ENCODE peak calls at places on chromosomes 7 and 10, in eight cellular contexts. One of them, this sample, is unnamed.

GRCh38 chr7:99693427-99694200 is 13.8 kb upstream of the CYP3A5 start:
- DNase-seq in CD14-positive monocyte: no peak
- DNase-seq in posterior cingulate gyrus: no peak
- DNase-seq in NCI-H2081: no peak
- DNase-seq in activated CD4-positive, alpha-beta T cell treated with anti-CD3 and anti-CD28 coated beads for 48 hours: peak
- DNase-seq in DMS153: peak
- DNase-seq in HuH-7: no peak
- DNase-seq in mucosa of gallbladder: peak
- DNase-seq in this sample: no peak

GRCh38 chr7:138886501-138886917 is 88.5 kb upstream of the ATP6V0A4 start:
- DNase-seq in CD14-positive monocyte: no peak
- DNase-seq in posterior cingulate gyrus: no peak
- DNase-seq in NCI-H2081: peak
- DNase-seq in activated CD4-positive, alpha-beta T cell treated with anti-CD3 and anti-CD28 coated beads for 48 hours: peak
- DNase-seq in DMS153: peak
- DNase-seq in HuH-7: peak
- DNase-seq in mucosa of gallbladder: peak
- DNase-seq in this sample: no peak

GRCh38 chr10:5445006-5445405 is 32.6 kb downstream of the NET1 start:
- DNase-seq in CD14-positive monocyte: no peak
- DNase-seq in posterior cingulate gyrus: no peak
- DNase-seq in NCI-H2081: no peak
- DNase-seq in activated CD4-positive, alpha-beta T cell treated with anti-CD3 and anti-CD28 coated beads for 48 hours: no peak
- DNase-seq in DMS153: no peak
- DNase-seq in HuH-7: no peak
- DNase-seq in mucosa of gallbladder: no peak
- DNase-seq in this sample: no peak

GRCh38 chr10:33612551-33612950 is 278.1 kb upstream of the NRP1 start:
- DNase-seq in CD14-positive monocyte: no peak
- DNase-seq in posterior cingulate gyrus: no peak
- DNase-seq in NCI-H2081: no peak
- DNase-seq in activated CD4-positive, alpha-beta T cell treated with anti-CD3 and anti-CD28 coated beads for 48 hours: no peak
- DNase-seq in DMS153: no peak
- DNase-seq in HuH-7: no peak
- DNase-seq in mucosa of gallbladder: no peak
- DNase-seq in this sample: no peak

GRCh38 chr7:2862831-2863361 is 18.8 kb upstream of the GNA12 start:
- DNase-seq in CD14-positive monocyte: no peak
- DNase-seq in posterior cingulate gyrus: no peak
- DNase-seq in NCI-H2081: no peak
- DNase-seq in activated CD4-positive, alpha-beta T cell treated with anti-CD3 and anti-CD28 coated beads for 48 hours: no peak
- DNase-seq in DMS153: no peak
- DNase-seq in HuH-7: no peak
- DNase-seq in mucosa of gallbladder: no peak
- DNase-seq in this sample: no peak

GRCh38 chr7:7214398-7215347 is 32.3 kb downstream of the C1GALT1 start:
- DNase-seq in CD14-positive monocyte: no peak
- DNase-seq in posterior cingulate gyrus: no peak
- DNase-seq in NCI-H2081: no peak
- DNase-seq in activated CD4-positive, alpha-beta T cell treated with anti-CD3 and anti-CD28 coated beads for 48 hours: no peak
- DNase-seq in DMS153: no peak
- DNase-seq in HuH-7: no peak
- DNase-seq in mucosa of gallbladder: no peak
- DNase-seq in this sample: no peak

GRCh38 chr10:130772676-130773075 is 538.8 kb downstream of the TCERG1L start:
- DNase-seq in CD14-positive monocyte: no peak
- DNase-seq in posterior cingulate gyrus: no peak
- DNase-seq in NCI-H2081: no peak
- DNase-seq in activated CD4-positive, alpha-beta T cell treated with anti-CD3 and anti-CD28 coated beads for 48 hours: no peak
- DNase-seq in DMS153: no peak
- DNase-seq in HuH-7: no peak
- DNase-seq in mucosa of gallbladder: no peak
- DNase-seq in this sample: no peak

GRCh38 chr7:102845351-102845750 is 67.4 kb upstream of the LRRC17 start:
- DNase-seq in CD14-positive monocyte: no peak
- DNase-seq in posterior cingulate gyrus: no peak
- DNase-seq in NCI-H2081: no peak
- DNase-seq in activated CD4-positive, alpha-beta T cell treated with anti-CD3 and anti-CD28 coated beads for 48 hours: no peak
- DNase-seq in DMS153: no peak
- DNase-seq in HuH-7: no peak
- DNase-seq in mucosa of gallbladder: no peak
- DNase-seq in this sample: no peak

GRCh38 chr7:73972614-73973013 is 55.4 kb upstream of the ELN start:
- DNase-seq in CD14-positive monocyte: no peak
- DNase-seq in posterior cingulate gyrus: no peak
- DNase-seq in NCI-H2081: no peak
- DNase-seq in activated CD4-positive, alpha-beta T cell treated with anti-CD3 and anti-CD28 coated beads for 48 hours: no peak
- DNase-seq in DMS153: no peak
- DNase-seq in HuH-7: no peak
- DNase-seq in mucosa of gallbladder: no peak
- DNase-seq in this sample: no peak

GRCh38 chr7:51034531-51035264 is 252.0 kb upstream of the GRB10 start:
- DNase-seq in CD14-positive monocyte: no peak
- DNase-seq in posterior cingulate gyrus: no peak
- DNase-seq in NCI-H2081: no peak
- DNase-seq in activated CD4-positive, alpha-beta T cell treated with anti-CD3 and anti-CD28 coated beads for 48 hours: no peak
- DNase-seq in DMS153: no peak
- DNase-seq in HuH-7: no peak
- DNase-seq in mucosa of gallbladder: no peak
- DNase-seq in this sample: no peak